ENCODE peak calls at places on chromosome 18, in seven cellular contexts. T, Q, U, F, W, S and G are unnamed samples. For H3K4me1, the result is how much of the 10 kb centered on the place peaks cover.

GRCh38 chr18:75110846-75111415 is 98.0 kb downstream of the PTGR3 start:
- DNase-seq in S (peak), U (peak), Q (no peak), F (no peak), T (no peak), W (no peak), G (no peak)

GRCh38 chr18:48040457-48041110 is 110.1 kb upstream of the SMAD2 start:
- DNase-seq in S (no peak), T (no peak), U (no peak), Q (no peak), W (no peak), F (no peak), G (no peak)

GRCh38 chr18:58856881-58857280 is 7.8 kb upstream of the ZNF532 start:
- DNase-seq in Q (peak), W (no peak), T (peak), F (no peak), S (no peak), U (no peak), G (no peak)

GRCh38 chr18:10901329-10901728 is 248.0 kb downstream of the PIEZO2 start:
- DNase-seq in F (no peak), S (no peak), W (no peak), Q (no peak), T (no peak), U (no peak), G (no peak)

GRCh38 chr18:23752796-23753195 is 63.5 kb downstream of the LAMA3 start:
- DNase-seq in W (no peak), T (no peak), U (peak), S (no peak), F (no peak), Q (no peak), G (peak)

GRCh38 chr18:79611040-79611681 is 68.4 kb upstream of the CTDP1 start:
- DNase-seq in T (peak), U (peak), F (peak), Q (peak), W (no peak), S (peak), G (peak)

GRCh38 chr18:48229445-48230052 is 179.6 kb downstream of the ZBTB7C start:
- DNase-seq in F (no peak), S (no peak), T (no peak), U (no peak), W (no peak), Q (no peak), G (no peak)

GRCh38 chr18:79863161-79863945 is 65.6 kb downstream of the KCNG2 start:
- DNase-seq in F (no peak), W (no peak), S (peak), U (peak), Q (no peak), T (no peak), G (no peak)

GRCh38 chr18:42644729-42645131 is 470.8 kb downstream of the RIT2 start:
- DNase-seq in Q (no peak), U (no peak), T (no peak), W (no peak), S (no peak), F (no peak), G (peak)

GRCh38 chr18:14941256-14941655 is 193.3 kb downstream of the ANKRD30B start:
- DNase-seq in U (no peak), S (no peak), F (no peak), W (no peak), T (no peak), Q (no peak), G (no peak)

GRCh38 chr18:48607049-48607984 is 68.5 kb downstream of the CTIF start:
- DNase-seq in U (peak), Q (no peak), T (no peak), F (no peak), S (peak), W (no peak), G (peak)

GRCh38 chr18:41579185-41579584 is 375.8 kb upstream of the PIK3C3 start:
- DNase-seq in F (no peak), Q (no peak), U (no peak), W (no peak), T (no peak), S (no peak), G (peak)

GRCh38 chr18:32072321-32072720 is 19.4 kb upstream of the RNF138 start:
- DNase-seq in Q (no peak), T (peak), U (no peak), F (no peak), S (no peak), W (no peak), G (peak)

DNA sequence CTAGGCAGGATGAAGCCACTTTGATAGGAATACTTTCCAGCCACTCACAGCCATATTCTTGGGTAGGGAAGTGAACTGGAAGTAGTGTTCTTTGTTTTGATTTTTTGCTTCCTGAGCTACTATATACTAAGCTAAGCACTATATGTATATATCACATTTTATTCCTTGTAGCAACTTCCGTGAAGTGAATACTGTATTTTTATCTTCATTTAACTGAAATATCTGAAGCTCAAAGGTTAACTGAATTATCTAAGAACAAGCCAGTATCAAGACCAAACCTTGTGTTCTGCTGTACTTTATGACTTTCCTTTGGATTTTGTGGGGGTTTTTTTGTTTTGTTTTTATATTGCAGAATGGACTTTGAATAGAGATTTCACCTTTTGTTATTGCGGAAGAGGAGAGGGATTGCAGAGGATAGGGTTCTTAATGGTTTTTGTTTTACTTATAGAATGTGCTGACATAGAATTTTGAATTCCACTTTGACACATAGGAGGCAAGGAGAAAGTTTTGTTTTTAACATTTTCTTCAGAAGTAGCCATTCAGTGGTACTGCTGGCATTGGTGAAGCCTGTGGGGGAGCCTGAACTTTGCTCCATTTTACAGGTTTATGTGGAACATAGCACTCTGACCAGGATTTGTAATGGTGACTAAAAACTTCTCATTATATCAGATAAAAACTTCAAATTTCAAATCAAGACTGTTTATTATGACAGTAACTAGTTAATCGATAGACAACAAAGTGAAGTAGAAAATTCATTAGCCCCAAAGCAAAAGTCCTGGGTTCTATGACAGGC is 24.1 kb upstream of the RNF138 start:
- DNase-seq in Q (no peak), S (no peak), W (no peak), F (no peak), U (no peak), T (no peak), G (no peak)
- H3K27ac ChIP-seq in Q (no peak), S (no peak), W (no peak), F (no peak), U (no peak), T (no peak), G (no peak)

GRCh38 chr18:44149706-44150105 is 531.0 kb upstream of the SETBP1 start:
- DNase-seq in S (peak), Q (peak), T (peak), F (no peak), U (no peak), W (no peak), G (peak)
- H3K4me3 ChIP-seq in S (no peak), Q (no peak), T (no peak), F (no peak), U (no peak), W (no peak), G (no peak)

DNA sequence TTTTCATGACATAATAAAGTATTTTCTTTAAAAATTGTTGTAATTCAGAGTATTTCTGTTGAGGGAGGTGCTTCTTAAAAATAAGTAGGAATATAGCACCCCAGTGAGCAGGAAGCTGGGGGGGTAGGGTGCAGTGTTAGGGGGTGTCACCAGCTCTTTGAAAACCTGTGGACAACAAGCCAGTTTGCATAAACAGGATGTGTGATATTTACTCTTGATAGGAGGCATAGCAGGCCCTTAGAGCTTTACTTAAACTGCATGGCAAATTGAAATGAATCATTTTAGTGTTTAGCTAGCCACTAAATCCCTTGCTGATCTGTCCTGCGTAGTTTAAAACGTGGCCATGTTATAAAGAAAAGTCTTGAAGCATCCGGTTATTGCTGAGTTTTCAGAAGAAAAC is 8.4 kb downstream of the TGIF1 start:
- DNase-seq in U (no peak), S (no peak), Q (no peak), F (no peak), T (peak), W (no peak), G (no peak)
- H3K4me1 ChIP-seq in U (under half), S (half or more), Q (half or more), F (half or more), T (half or more), W (under half), G (under half)

DNA sequence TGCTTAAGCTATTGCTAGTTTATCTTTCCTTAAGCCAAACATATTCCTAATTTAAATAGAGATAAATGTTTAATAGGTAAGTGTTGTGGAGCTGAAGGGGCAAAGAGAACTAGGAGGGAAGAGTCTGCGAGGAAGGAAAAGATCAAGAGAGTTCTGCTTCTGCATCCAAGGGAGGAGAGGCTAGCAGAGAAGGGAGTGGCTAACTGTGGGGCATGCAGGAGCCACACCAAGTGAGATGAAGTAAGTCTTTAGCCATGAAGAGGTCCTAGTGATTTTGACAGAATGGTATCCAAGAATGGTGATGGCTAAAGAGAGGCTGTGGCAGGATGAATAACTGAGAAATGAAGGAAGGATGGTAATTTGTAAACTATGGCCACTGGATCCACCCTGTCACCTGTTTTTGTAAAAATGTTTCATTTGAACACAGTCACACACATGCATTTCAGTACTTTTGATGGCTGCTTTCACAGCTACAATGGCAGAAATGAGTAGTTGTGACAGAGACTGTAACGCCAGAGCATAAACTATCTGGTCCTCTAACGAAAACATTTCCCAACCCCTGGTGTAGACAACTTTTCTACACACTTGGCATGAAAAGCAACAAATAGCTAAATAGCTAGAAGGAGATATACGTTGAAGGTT is 15.6 kb downstream of the TPGS2 start:
- DNase-seq in W (no peak), F (no peak), U (no peak), S (no peak), T (no peak), Q (no peak), G (no peak)
- H3K27ac ChIP-seq in W (no peak), F (no peak), U (no peak), S (no peak), T (no peak), Q (no peak), G (no peak)

GRCh38 chr18:69882965-69883668 is 64.6 kb downstream of the CD226 start:
- DNase-seq in T (no peak), Q (no peak), U (no peak), F (no peak), S (no peak), W (no peak), G (no peak)

GRCh38 chr18:69883781-69884180 is 63.9 kb downstream of the CD226 start:
- DNase-seq in W (no peak), S (no peak), U (no peak), T (no peak), Q (no peak), F (no peak), G (no peak)

GRCh38 chr18:69878534-69878933 is 69.1 kb downstream of the CD226 start:
- DNase-seq in S (no peak), W (no peak), T (no peak), U (no peak), Q (no peak), F (no peak), G (no peak)

GRCh38 chr18:69876490-69876889 is 71.2 kb downstream of the CD226 start:
- DNase-seq in W (no peak), U (no peak), T (no peak), Q (no peak), S (no peak), F (no peak), G (no peak)

DNA sequence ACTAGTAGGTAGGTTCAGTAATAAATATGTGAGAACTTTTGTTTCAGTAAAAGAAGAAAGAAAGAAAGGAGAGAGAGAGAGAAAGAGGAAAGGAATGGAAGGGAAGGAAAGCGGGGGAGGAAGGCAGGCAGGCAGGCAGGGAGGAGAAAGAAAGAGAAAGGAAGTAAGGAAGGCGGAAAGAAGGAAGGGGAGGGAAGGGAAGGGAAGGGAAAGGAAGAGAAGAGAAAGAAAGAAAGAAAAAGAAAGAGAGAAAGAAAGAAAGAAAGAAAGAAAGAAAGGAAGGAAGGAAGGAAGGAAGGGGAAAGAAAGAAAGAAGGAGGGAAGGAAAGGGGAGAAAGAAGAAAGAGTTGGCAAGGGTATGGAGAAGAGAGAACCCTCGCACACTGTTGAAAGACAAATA is 67.6 kb downstream of the CD226 start:
- DNase-seq in U (no peak), W (no peak), F (no peak), S (no peak), Q (no peak), T (no peak), G (no peak)
- H3K4me3 ChIP-seq in U (no peak), W (no peak), F (no peak), S (no peak), Q (no peak), T (no peak), G (no peak)

DNA sequence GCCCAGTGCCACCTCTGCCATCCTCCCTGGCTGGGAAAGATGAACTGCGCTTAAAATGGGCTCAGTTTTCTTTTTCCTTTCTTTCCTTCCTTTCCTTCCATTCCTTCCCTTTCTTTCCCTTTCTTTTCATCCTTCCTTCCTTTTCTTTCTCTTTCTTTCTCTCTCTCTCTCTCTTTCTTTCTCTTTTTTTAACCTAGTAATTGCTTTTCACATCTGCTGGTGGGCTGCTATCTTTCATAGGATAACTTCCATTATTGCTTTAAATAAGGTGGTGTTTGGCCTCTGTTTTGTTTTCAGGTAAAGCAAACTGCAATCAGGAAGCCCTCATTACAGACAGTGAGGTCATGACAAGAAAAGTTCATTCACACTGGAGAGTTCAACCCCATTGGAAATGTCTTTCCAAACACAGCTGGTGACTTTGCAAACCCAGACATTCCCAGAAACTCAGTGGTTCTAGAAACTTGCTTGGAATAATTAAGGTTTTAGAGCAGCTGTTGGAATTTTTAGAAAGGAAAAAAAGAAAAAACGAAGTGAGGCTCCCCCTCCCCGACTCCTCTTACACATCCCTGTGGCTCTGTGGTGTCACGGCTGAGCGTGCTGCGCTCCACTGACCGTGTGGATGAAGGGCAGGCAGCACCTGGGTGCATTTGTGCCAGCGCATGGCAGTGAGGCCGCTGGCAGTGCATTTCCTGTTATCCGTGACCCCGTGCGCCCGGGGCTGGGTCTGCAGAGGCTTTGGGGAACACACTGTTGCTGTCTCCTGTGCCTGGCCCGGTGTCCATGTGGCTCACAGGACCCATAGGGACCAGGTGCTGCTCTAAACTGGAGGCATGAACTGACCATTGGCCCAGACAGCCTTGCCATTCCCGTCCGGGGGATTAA is 76.9 kb downstream of the MBP start:
- DNase-seq in T (no peak), U (no peak), W (no peak), Q (no peak), S (no peak), F (no peak), G (no peak)
- H3K4me1 ChIP-seq in T (under half), U (under half), W (under half), Q (under half), S (under half), F (under half), G (under half)

GRCh38 chr18:5895300-5895885 is at the start of gene TMEM200C:
- DNase-seq in S (peak), F (peak), Q (no peak), W (peak), T (peak), U (peak), G (peak)
- H3K27ac ChIP-seq in S (peak), F (no peak), Q (peak), W (peak), T (peak), U (peak), G (peak)

DNA sequence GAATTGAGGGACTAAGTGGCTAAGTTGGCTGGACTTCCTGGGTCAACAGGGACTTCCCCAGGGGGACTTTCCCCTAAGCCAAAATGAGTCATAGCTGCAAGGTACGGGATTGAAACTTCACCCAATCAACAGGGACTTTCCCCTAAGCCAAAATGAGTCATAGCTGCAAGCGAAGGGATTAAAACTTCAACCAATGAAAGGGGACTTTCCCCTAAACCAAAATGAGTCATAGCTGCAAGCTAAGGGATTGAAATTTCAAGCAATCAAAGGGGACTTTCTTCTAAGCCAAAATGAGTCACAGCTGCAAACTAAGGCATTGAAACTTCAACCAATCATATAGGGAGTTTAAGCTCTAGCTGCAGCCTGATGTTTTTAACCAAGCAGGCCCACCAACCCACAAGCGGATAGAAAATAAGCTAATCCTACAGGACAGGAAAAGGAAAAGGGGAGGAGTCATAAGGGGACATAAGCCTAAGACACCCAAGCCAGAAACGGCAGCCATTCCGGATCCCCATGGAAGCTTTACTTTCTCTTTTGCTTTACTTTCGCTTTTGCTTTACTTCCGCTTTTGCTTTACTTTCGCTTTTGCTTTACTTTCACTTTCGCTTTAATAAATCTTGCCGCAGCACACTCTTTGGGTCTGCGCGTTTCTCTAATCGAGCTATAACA is 1375.4 kb upstream of the CELF4 start:
- DNase-seq in Q (peak), U (no peak), S (no peak), W (no peak), F (no peak), T (peak), G (peak)
- H3K4me3 ChIP-seq in Q (peak), U (no peak), S (no peak), W (no peak), F (no peak), T (no peak), G (no peak)